ENCODE peak calls at places on chromosomes 11 and 22, in four cellular contexts. F is IMR-90, S is mesendoderm, U is H1. P is an unnamed sample.

GRCh38 chr22:24978308-24978707 is 25.8 kb downstream of the KIAA1671 start:
- DNase-seq in F (no peak), S (no peak), U (no peak), P (no peak)

GRCh38 chr11:105151936-105152554 is 12.5 kb upstream of the CARD18 start:
- DNase-seq in F (peak; percentile 79), S (no peak), U (no peak), P (no peak)

GRCh38 chr11:128490092-128490491 is 97.3 kb downstream of the ETS1 start:
- DNase-seq in F (no peak), S (no peak), U (no peak), P (no peak)

GRCh38 chr11:69686452-69686851 is 11.3 kb upstream of the LTO1 start:
- DNase-seq in F (no peak), S (no peak), U (no peak), P (no peak)

GRCh38 chr11:638616-639323 is 1.7 kb downstream of the DRD4 start:
- DNase-seq in F (no peak), S (peak; percentile 69), U (peak; percentile 63), P (peak; percentile 59)

GRCh38 chr22:22897947-22898346 is 10.3 kb downstream of the IGLL5 start:
- DNase-seq in F (no peak), S (no peak), U (no peak), P (no peak)

GRCh38 chr11:123425367-123425766 is 4.7 kb upstream of the GRAMD1B start:
- DNase-seq in F (no peak), S (no peak), U (no peak), P (no peak)

GRCh38 chr11:66720223-66720898 is 8.7 kb downstream of the SPTBN2 start:
- DNase-seq in F (peak; percentile 56), S (peak; percentile 93), U (peak; percentile 81), P (peak; percentile 93)

GRCh38 chr11:60130496-60130895 is 42.0 kb downstream of the MS4A2 start:
- DNase-seq in F (no peak), S (peak; percentile 88), U (no peak), P (peak; percentile 43)

GRCh38 chr22:50674127-50674493 is 1.5 kb downstream of the SHANK3 start:
- DNase-seq in F (no peak), S (no peak), U (no peak), P (no peak)

GRCh38 chr11:19345519-19345847 is 104.7 kb upstream of the E2F8 start:
- DNase-seq in F (no peak), S (peak; percentile 31), U (peak; percentile 78), P (peak; percentile 52)

GRCh38 chr11:96755752-96756151 is 365.9 kb downstream of the JRKL start:
- DNase-seq in F (no peak), S (no peak), U (no peak), P (no peak)

GRCh38 chr11:135073870-135074269 is 661.8 kb upstream of the B3GAT1 start:
- DNase-seq in F (no peak), S (no peak), U (no peak), P (no peak)

GRCh38 chr22:50260801-50261614 is 475 bp downstream of the MAPK12 start:
- DNase-seq in F (peak; percentile 67), S (no peak), U (peak; percentile 72), P (no peak)

GRCh38 chr22:39225591-39225990 is 19.2 kb downstream of the PDGFB start:
- DNase-seq in F (no peak), S (no peak), U (no peak), P (no peak)

GRCh38 chr22:32206774-32207758 is 2.2 kb upstream of the RFPL2 start:
- DNase-seq in F (no peak), S (peak; percentile 90), U (peak; percentile 61), P (peak; percentile 87)

GRCh38 chr11:47961383-47961782 is 19.0 kb upstream of the PTPRJ start:
- DNase-seq in F (no peak), S (peak; percentile 42), U (no peak), P (peak; percentile 54)

GRCh38 chr11:111334495-111335123 is 36.3 kb downstream of the POU2AF3 start:
- DNase-seq in F (no peak), S (no peak), U (no peak), P (no peak)

GRCh38 chr11:121024989-121025388 is 1.1 kb downstream of the TBCEL start:
- DNase-seq in F (peak; percentile 9), S (peak; percentile 82), U (no peak), P (no peak)

GRCh38 chr11:33652407-33652806 is 48.2 kb downstream of the C11orf91 start:
- DNase-seq in F (no peak), S (no peak), U (no peak), P (no peak)

GRCh38 chr11:95736268-95737208 is 53.0 kb downstream of the FAM76B start:
- DNase-seq in F (no peak), S (no peak), U (no peak), P (no peak)

GRCh38 chr22:39446239-39446721 is 10.5 kb upstream of the MGAT3 start:
- DNase-seq in F (no peak), S (peak; percentile 69), U (peak; percentile 69), P (peak; percentile 74)

GRCh38 chr22:46010177-46010867 is 33.4 kb upstream of the WNT7B start:
- DNase-seq in F (peak; percentile 55), S (no peak), U (no peak), P (no peak)

GRCh38 chr11:68903288-68903630 is 373 bp downstream of the MRPL21 start:
- DNase-seq in F (no peak), S (no peak), U (no peak), P (no peak)

GRCh38 chr11:14974021-14974698 is 2.0 kb upstream of the CALCA start:
- DNase-seq in F (no peak), S (peak; percentile 62), U (peak; percentile 68), P (peak; percentile 51)

GRCh38 chr11:120556841-120557240 is 45.3 kb downstream of the GRIK4 start:
- DNase-seq in F (no peak), S (no peak), U (no peak), P (no peak)

DNA sequence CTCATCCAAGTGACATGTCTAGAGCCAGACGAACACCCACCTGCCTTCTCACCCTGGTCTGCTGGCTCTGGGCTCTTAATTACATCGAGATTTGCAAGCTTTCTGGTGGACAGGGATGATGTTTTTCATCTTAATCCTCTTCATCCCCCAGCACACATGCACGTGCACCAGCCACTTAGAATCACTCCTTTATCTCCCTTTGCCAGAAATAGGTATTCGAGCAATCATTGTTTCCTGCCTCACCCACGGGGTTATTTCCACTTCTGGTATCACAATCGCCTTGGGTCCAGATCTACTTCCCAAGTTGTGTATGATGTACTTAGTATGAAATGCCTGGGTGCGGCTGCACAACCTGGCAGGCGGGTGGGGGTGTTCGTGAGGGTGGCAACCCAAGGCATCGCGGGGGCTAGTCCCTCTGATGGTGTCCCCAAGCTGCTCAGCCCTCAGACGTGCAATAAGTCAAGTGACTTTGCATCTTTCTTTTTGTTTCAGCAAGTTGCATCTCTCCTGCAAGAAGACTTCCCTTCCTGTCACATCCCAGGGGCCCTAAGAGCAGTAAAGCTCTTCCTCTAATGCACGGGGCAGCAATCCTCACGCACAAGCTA is 475.6 kb downstream of the MIAT start:
- DNase-seq in F (no peak), S (no peak), U (no peak), P (no peak)
- H4K5ac ChIP-seq in F (no peak overlapping the region), S (no peak overlapping the region), U (no peak overlapping the region), P (no peak overlapping the region)

DNA sequence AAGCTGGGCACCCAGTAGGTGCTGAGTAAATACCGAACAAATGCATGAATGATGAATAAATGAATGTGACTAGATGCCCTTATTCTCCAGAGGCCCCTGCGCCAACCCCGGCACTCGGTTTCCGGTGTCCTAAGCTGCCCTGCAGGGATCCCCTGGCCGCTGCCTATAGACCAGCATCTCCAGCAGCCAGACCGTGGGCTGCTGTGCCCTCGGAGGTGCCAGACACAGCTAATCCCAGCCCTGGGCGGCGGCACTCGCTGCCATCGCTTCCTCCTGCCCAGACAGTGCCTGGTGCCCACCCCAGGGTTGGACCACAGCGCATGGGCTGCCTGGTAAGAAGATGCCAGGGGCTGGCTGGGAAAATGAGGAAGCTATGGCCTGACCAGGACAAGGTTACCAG is 15.6 kb downstream of the CREB3L1 start:
- DNase-seq in F (no peak), S (no peak), U (no peak), P (no peak)
- H3K4ac ChIP-seq in F (peak overlapping the region; percentile 98), S (no peak overlapping the region), U (no peak overlapping the region), P (no peak overlapping the region)

GRCh38 chr22:37228106-37229011 is 15.7 kb downstream of the RAC2 start:
- DNase-seq in F (peak; percentile 27), S (no peak), U (no peak), P (no peak)
- H4K5ac ChIP-seq in F (peak overlapping the region; percentile 49), S (no peak overlapping the region), U (no peak overlapping the region), P (no peak overlapping the region)

GRCh38 chr11:6390718-6391547 is 659 bp downstream of the SMPD1 start:
- DNase-seq in F (no peak), S (no peak), U (no peak), P (no peak)
- H3K4ac ChIP-seq in F (peak overlapping the region; percentile 85), S (no peak overlapping the region), U (no peak overlapping the region), P (no peak overlapping the region)

DNA sequence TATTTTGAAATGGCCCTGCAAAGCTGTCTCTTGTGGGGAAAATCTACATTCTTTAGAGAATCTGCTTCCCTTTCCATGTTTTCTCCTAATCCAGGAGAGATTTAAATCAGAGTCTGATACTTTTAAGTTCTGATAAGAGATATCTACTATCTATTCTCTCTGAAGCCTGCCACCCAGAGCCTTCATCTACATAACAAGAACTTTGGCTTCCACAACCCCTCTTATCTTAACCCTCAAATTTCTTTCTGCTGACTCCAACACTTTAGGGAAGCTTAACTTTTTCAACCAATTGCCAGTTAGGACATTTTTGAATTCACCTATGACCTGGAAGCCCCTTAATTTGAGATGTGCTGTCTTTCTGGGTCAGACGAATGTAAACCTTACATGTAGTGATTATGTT is 965.2 kb downstream of the TBC1D22A start:
- DNase-seq in F (no peak), S (peak; percentile 97), U (no peak), P (no peak)
- H4K5ac ChIP-seq in F (no peak overlapping the region), S (no peak overlapping the region), U (no peak overlapping the region), P (no peak overlapping the region)

DNA sequence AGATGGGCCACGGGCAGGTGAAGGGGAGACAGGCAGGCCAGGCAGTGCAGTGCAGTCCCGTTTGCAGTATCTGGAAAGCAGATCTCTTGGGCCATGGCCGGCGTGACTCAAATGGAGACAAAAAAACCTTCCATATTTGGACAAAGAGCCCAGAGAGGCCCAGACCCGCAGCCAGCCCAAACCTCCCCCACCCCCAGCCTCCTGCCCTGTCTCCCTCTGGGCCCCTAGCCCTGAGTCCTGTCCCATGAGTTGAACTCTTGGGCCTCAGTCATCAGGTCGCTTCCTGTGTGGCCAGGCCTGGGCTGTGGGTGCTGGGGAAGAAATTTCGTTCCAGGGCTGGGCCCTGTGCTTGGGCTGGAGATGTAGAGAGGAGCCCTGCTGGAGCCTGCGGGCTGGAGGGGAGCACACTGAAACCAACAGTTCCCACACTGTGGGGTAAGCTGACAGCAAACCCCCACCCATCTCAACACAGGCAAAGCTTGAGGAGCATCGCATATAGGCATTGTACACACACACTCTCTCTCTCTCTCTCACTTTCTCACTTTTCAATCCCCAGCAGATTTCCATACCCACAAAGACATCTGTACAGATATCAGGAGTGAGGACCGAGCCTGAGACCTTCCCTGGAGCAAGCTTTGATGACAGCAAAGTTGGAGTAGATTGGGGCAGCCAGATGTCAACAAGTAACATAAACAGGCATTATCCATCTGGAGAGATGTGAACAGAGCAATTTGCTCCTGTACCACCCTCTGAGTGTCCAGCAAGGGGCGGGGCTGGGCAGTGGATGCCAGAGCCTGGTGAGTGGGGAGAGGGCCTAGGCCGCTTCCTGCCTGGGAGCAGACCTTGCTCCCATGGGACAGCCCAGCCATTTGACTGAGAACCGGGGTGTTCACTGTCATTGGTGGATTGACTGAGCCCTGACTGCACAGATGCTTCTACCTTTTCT is 17.2 kb downstream of the ARHGEF17 start:
- DNase-seq in F (peak; percentile 56), S (no peak), U (no peak), P (no peak)
- H3K4ac ChIP-seq in F (peak overlapping the region; percentile 98), S (no peak overlapping the region), U (no peak overlapping the region), P (no peak overlapping the region)

GRCh38 chr11:17851697-17852096 is 117.1 kb downstream of the KCNC1 start:
- DNase-seq in F (no peak), S (no peak), U (no peak), P (no peak)
- H4K5ac ChIP-seq in F (no peak overlapping the region), S (no peak overlapping the region), U (no peak overlapping the region), P (no peak overlapping the region)

P was measured in H9.